ENCODE peak calls at places on chromosomes 1 and 21, in nine cellular contexts. S is cardiac muscle cell; B is ascending aorta; G is psoas muscle; I is uterus; A is effector memory CD4-positive, alpha-beta T cell; H is small intestine; Z is prostate gland; U is aorta. V is an unnamed sample.

GRCh38 chr1:154941332-154941995 is 4.9 kb upstream of the PMVK start:
- DNase-seq in S (peak; percentile 69), B (no peak), G (no peak), I (no peak), A (no peak), H (no peak), Z (no peak), U (no peak), V (no peak)

GRCh38 chr1:27488523-27489138 is 1.3 kb downstream of the WASF2 start:
- DNase-seq in S (peak; percentile 53), B (no peak), G (no peak), I (no peak), A (no peak), H (peak; percentile 44), Z (no peak), U (no peak), V (no peak)

GRCh38 chr1:235650341-235651169 is 971 bp upstream of the GNG4 start:
- DNase-seq in S (peak; percentile 49), B (no peak), G (no peak), I (no peak), A (no peak), H (peak; percentile 83), Z (no peak), U (no peak), V (peak; percentile 69)

GRCh38 chr1:902023-902422 is 21.7 kb upstream of the SAMD11 start:
- DNase-seq in S (no peak), B (peak; percentile 6), G (no peak), I (no peak), A (no peak), H (no peak), Z (no peak), U (no peak), V (peak; percentile 52)

GRCh38 chr21:14492890-14493289 is 53.2 kb downstream of the SAMSN1 start:
- DNase-seq in S (peak; percentile 5), B (no peak), G (no peak), I (no peak), A (no peak), H (no peak), Z (no peak), U (no peak), V (peak; percentile 54)

GRCh38 chr1:77859248-77859647 is 29.2 kb upstream of the NEXN start:
- DNase-seq in S (no peak), B (no peak), G (no peak), I (no peak), A (no peak), H (no peak), Z (no peak), U (no peak), V (no peak)

GRCh38 chr1:117600966-117601365 is 4.9 kb upstream of the TENT5C start:
- DNase-seq in S (no peak), B (no peak), G (no peak), I (no peak), A (no peak), H (no peak), Z (no peak), U (peak; percentile 75), V (no peak)

GRCh38 chr1:8674912-8675311 is 142.5 kb downstream of the RERE start:
- DNase-seq in S (no peak), B (no peak), G (no peak), I (no peak), A (no peak), H (no peak), Z (no peak), U (no peak), V (no peak)

GRCh38 chr1:230270185-230270939 is 155.8 kb downstream of the PGBD5 start:
- DNase-seq in S (no peak), B (no peak), G (no peak), I (no peak), A (no peak), H (no peak), Z (no peak), U (peak; percentile 41), V (no peak)

GRCh38 chr1:230266456-230266855 is 159.7 kb downstream of the PGBD5 start:
- DNase-seq in S (no peak), B (no peak), G (no peak), I (no peak), A (no peak), H (no peak), Z (no peak), U (no peak), V (no peak)

GRCh38 chr1:230270940-230271325 is 155.2 kb downstream of the PGBD5 start:
- DNase-seq in S (no peak), B (no peak), G (no peak), I (no peak), A (no peak), H (no peak), Z (no peak), U (peak; percentile 55), V (no peak)

GRCh38 chr1:230267338-230268065 is 158.6 kb downstream of the PGBD5 start:
- DNase-seq in S (no peak), B (no peak), G (no peak), I (no peak), A (no peak), H (no peak), Z (no peak), U (peak; percentile 71), V (no peak)

DNA sequence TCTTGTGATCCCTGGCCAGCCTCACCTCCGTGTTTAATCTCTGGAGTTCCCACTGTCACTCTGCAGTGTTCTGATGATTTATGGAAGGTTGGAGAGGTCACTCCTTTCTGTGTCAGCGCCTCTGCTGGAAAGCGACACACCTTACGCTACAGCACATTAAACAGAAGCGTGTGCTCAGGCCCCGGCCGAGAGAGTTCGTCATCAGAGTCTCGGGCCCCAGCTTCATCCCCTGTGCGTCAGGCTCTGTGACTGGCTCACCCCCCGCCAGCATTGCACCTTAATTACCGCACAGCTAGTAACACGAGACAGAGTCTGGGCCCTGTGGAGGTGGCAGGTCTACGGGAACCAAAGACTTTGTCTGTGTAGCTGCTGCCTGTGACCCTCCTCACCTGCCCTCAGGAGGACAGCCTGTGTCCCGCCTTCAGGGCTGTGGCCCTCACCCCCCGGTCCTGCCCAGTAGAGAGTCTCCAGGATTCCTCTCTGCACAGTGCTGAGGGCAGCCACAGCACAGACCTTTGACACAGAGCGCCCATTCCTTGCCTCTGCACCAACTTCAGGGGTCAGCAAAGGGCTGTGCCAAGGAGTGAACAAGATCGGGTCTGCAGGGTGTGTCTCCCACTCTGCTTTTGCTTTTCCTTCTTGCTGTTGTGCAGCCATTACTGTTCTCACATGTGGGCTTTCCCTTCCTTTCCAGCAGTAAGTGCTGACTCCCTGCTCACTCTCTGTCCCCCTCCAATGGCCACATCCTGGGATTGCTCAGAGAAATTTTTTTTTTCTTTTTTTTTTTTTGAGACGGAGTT is 157.6 kb downstream of the PGBD5 start:
- DNase-seq in S (peak; percentile 81), B (no peak), G (peak; percentile 72), I (no peak), A (no peak), H (peak; percentile 95), Z (peak; percentile 17), U (peak; percentile 68), V (no peak)
- H3K4me1 ChIP-seq in S (peaks cover 18% of the 10 kb centered on the region), B (peaks cover 5% of the 10 kb centered on the region), G (peaks cover 21% of the 10 kb centered on the region), I (no peaks in the 10 kb centered on the region), A (peaks cover 7% of the 10 kb centered on the region), H (peaks cover 4% of the 10 kb centered on the region), Z (no peaks in the 10 kb centered on the region), U (no peaks in the 10 kb centered on the region), V (peaks cover 11% of the 10 kb centered on the region)

GRCh38 chr1:201127755-201128455 is 921 bp upstream of the ASCL5 start:
- DNase-seq in S (peak; percentile 54), B (no peak), G (no peak), I (no peak), A (no peak), H (no peak), Z (no peak), U (no peak), V (peak; percentile 45)

GRCh38 chr1:201126832-201127754 is at the start of gene ASCL5:
- DNase-seq in S (no peak), B (no peak), G (no peak), I (no peak), A (no peak), H (peak; percentile 61), Z (no peak), U (no peak), V (no peak)

GRCh38 chr1:201128962-201129361 is 2.0 kb upstream of the ASCL5 start:
- DNase-seq in S (no peak), B (no peak), G (peak; percentile 34), I (no peak), A (no peak), H (no peak), Z (no peak), U (no peak), V (peak; percentile 46)

GRCh38 chr1:201126463-201126831 is 537 bp downstream of the ASCL5 start:
- DNase-seq in S (no peak), B (no peak), G (no peak), I (no peak), A (no peak), H (no peak), Z (no peak), U (no peak), V (no peak)

GRCh38 chr1:201128476-201128875 is 1.5 kb upstream of the ASCL5 start:
- DNase-seq in S (no peak), B (no peak), G (peak; percentile 18), I (no peak), A (no peak), H (no peak), Z (no peak), U (no peak), V (peak; percentile 10)
- H3K4me1 ChIP-seq in S (peaks cover 11% of the 10 kb centered on the region), B (no peaks in the 10 kb centered on the region), G (no peaks in the 10 kb centered on the region), I (peaks cover 8% of the 10 kb centered on the region), A (no peaks in the 10 kb centered on the region), H (no peaks in the 10 kb centered on the region), Z (no peaks in the 10 kb centered on the region), U (no peaks in the 10 kb centered on the region), V (no peaks in the 10 kb centered on the region)

GRCh38 chr1:17565551-17565971 is 26.1 kb downstream of the ARHGEF10L start:
- DNase-seq in S (peak; percentile 22), B (no peak), G (no peak), I (no peak), A (no peak), H (peak; percentile 40), Z (no peak), U (no peak), V (peak; percentile 84)
- H3K4me1 ChIP-seq in S (peaks cover 21% of the 10 kb centered on the region), B (peaks cover 59% of the 10 kb centered on the region), G (peaks cover 81% of the 10 kb centered on the region), I (peaks cover 32% of the 10 kb centered on the region), A (no peaks in the 10 kb centered on the region), H (peaks cover 5% of the 10 kb centered on the region), Z (peaks cover 8% of the 10 kb centered on the region), U (peaks cover 3% of the 10 kb centered on the region), V (peaks cover 70% of the 10 kb centered on the region)

GRCh38 chr1:12338793-12339192 is 109.0 kb downstream of the VPS13D start:
- DNase-seq in S (no peak), B (no peak), G (no peak), I (no peak), A (no peak), H (no peak), Z (no peak), U (no peak), V (no peak)

GRCh38 chr1:12341667-12342066 is 111.8 kb downstream of the VPS13D start:
- DNase-seq in S (no peak), B (no peak), G (no peak), I (no peak), A (no peak), H (no peak), Z (no peak), U (no peak), V (no peak)

GRCh38 chr1:12338017-12338416 is 108.2 kb downstream of the VPS13D start:
- DNase-seq in S (no peak), B (no peak), G (no peak), I (no peak), A (no peak), H (no peak), Z (no peak), U (no peak), V (no peak)

GRCh38 chr1:12339410-12339809 is 109.6 kb downstream of the VPS13D start:
- DNase-seq in S (peak; percentile 21), B (no peak), G (no peak), I (no peak), A (no peak), H (peak; percentile 29), Z (no peak), U (no peak), V (no peak)

DNA sequence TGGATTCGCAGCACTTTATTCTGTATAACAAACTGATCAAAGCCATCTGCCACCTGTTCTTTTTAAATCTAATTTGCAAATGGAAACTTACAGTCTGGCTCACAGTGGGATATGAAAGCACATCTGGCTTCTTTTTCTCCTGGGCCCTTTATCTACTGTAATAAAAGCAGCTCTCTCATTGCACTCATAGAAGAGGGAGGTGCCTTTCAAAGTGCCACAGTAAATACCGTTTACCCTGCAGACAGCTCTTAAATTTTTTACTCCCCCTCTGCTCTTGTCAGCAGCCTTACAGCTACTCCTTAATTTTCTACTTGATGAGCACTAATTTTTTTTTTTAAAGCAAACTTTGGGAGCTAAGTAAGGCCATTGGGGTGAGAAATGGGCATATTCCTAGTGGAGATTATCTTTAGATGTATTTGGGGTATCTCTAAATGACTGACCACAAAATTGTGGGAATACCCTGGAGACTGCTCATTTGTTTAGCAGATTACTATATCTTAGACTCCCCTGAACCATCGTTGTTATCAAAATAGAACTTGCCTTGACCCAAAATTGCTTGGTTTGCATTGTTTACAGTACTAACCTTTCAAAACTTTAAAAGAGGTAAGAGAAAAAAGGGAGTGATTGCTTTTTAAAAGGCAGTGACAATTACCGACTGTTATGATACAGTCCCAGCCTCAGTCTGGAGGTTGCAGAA is 110.2 kb downstream of the VPS13D start:
- DNase-seq in S (no peak), B (no peak), G (no peak), I (no peak), A (no peak), H (peak; percentile 38), Z (no peak), U (no peak), V (no peak)
- H3K4me1 ChIP-seq in S (peaks cover 59% of the 10 kb centered on the region), B (peaks cover 12% of the 10 kb centered on the region), G (peaks cover 64% of the 10 kb centered on the region), I (no peaks in the 10 kb centered on the region), A (peaks cover 10% of the 10 kb centered on the region), H (peaks cover 5% of the 10 kb centered on the region), Z (no peaks in the 10 kb centered on the region), U (peaks cover 3% of the 10 kb centered on the region), V (peaks cover 10% of the 10 kb centered on the region)

V was measured in kidney.